ENCODE peak calls at places on chromosomes 4 and X, in five cellular contexts. V, C, Y, K and G are unnamed samples.

GRCh38 chr4:15198070-15198727 is 195.9 kb downstream of the CPEB2 start:
- DNase-seq in V (no peak), C (no peak), Y (no peak), K (no peak), G (no peak)

GRCh38 chr4:118957683-118958082 is 69.0 kb downstream of the SYNPO2 start:
- DNase-seq in V (no peak), C (no peak), Y (no peak), K (no peak), G (no peak)

GRCh38 chr4:149371021-149371420 is 444.6 kb downstream of the IQCM start:
- DNase-seq in V (no peak), C (peak; percentile 64), Y (peak; percentile 76), K (peak; percentile 24), G (no peak)

GRCh38 chr4:6889736-6890324 is 19.8 kb upstream of the TBC1D14 start:
- DNase-seq in V (no peak), C (no peak), Y (no peak), K (no peak), G (no peak)

GRCh38 chrX:13059676-13060499 is 15.5 kb upstream of the FAM9C start:
- DNase-seq in V (no peak), C (no peak), Y (no peak), K (no peak), G (no peak)

GRCh38 chr4:6762244-6762615 is 20.3 kb upstream of the KIAA0232 start:
- DNase-seq in V (no peak), C (no peak), Y (no peak), K (no peak), G (no peak)

GRCh38 chr4:252065-252601 is 53.1 kb downstream of the ZNF732 start:
- DNase-seq in V (no peak), C (no peak), Y (no peak), K (no peak), G (no peak)

GRCh38 chr4:27702710-27703431 is 842.2 kb downstream of the STIM2 start:
- DNase-seq in V (no peak), C (no peak), Y (peak; percentile 19), K (no peak), G (no peak)

GRCh38 chrX:2484721-2485459 is 15.9 kb downstream of the DHRSX start:
- DNase-seq in V (peak; percentile 29), C (peak; percentile 70), Y (no peak), K (no peak), G (peak; percentile 33)

GRCh38 chr4:47451657-47452056 is 11.8 kb downstream of the COMMD8 start:
- DNase-seq in V (no peak), C (peak; percentile 40), Y (no peak), K (no peak), G (no peak)

GRCh38 chr4:74623041-74623440 is 171.3 kb downstream of the BTC start:
- DNase-seq in V (no peak), C (peak; percentile 21), Y (peak; percentile 80), K (peak; percentile 46), G (no peak)

GRCh38 chr4:44210750-44211149 is 237.9 kb downstream of the KCTD8 start:
- DNase-seq in V (no peak), C (no peak), Y (no peak), K (no peak), G (no peak)

GRCh38 chr4:99612281-99612680 is 37.7 kb downstream of the MTTP start:
- DNase-seq in V (no peak), C (no peak), Y (no peak), K (no peak), G (no peak)

GRCh38 chrX:143634701-143635442 is 1.0 kb downstream of the SLITRK4 start:
- DNase-seq in V (no peak), C (peak; percentile 3), Y (peak; percentile 45), K (no peak), G (no peak)

GRCh38 chr4:101678180-101678579 is 112.3 kb upstream of the BANK1 start:
- DNase-seq in V (no peak), C (no peak), Y (no peak), K (no peak), G (no peak)

GRCh38 chrX:30674799-30675198 is 21.6 kb downstream of the GK start:
- DNase-seq in V (no peak), C (no peak), Y (no peak), K (no peak), G (no peak)

GRCh38 chr4:25821267-25821666 is 41.5 kb downstream of the SEL1L3 start:
- DNase-seq in V (no peak), C (no peak), Y (no peak), K (no peak), G (no peak)

GRCh38 chr4:78040431-78040830 is 16.7 kb upstream of the FRAS1 start:
- DNase-seq in V (no peak), C (no peak), Y (no peak), K (no peak), G (no peak)

GRCh38 chr4:127196656-127197352 is 436.0 kb upstream of the INTU start:
- DNase-seq in V (peak; percentile 36), C (no peak), Y (no peak), K (no peak), G (no peak)

GRCh38 chr4:78618426-78618825 is 66.9 kb downstream of the ANXA3 start:
- DNase-seq in V (no peak), C (no peak), Y (no peak), K (no peak), G (no peak)